ENCODE peak calls at places on chromosomes 6 and 20, in nine cellular contexts. Y is NAMALWA; N is psoas muscle; K is esophagus muscularis mucosa; U is Right ventricle myocardium inferior; R is glutamatergic neuron; L is stimulated activated CD4-positive, alpha-beta T cell treated with anti-CD3 and anti-CD28 coated beads, Interleukin-2, amount 100 ng/mL, for 48 hours; P is fibroblast of mammary gland; H is fibroblast of lung. I is an unnamed sample.

GRCh38 chr6:25035451-25036435 is 100.0 kb upstream of the RIPOR2 start:
- DNase-seq in Y (peak), N (no peak), K (no peak), U (no peak), R (no peak), L (no peak), P (no peak), H (no peak), I (no peak)

GRCh38 chr6:86477510-86478166 is 459.7 kb upstream of the HTR1E start:
- DNase-seq in Y (no peak), N (no peak), K (no peak), U (no peak), R (no peak), L (no peak), P (no peak), H (no peak), I (no peak)

GRCh38 chr6:43616728-43617472 is 12.2 kb downstream of the GTPBP2 start:
- DNase-seq in Y (no peak), N (no peak), K (no peak), U (no peak), R (no peak), L (no peak), P (no peak), H (no peak), I (no peak)

GRCh38 chr20:34316191-34316814 is 13.1 kb upstream of the AHCY start:
- DNase-seq in Y (no peak), N (no peak), K (no peak), U (no peak), R (no peak), L (no peak), P (peak), H (peak), I (no peak)

GRCh38 chr6:1479095-1479494 is 89.7 kb downstream of the FOXF2 start:
- DNase-seq in Y (no peak), N (no peak), K (no peak), U (no peak), R (no peak), L (no peak), P (peak), H (peak), I (no peak)

GRCh38 chr20:38256966-38257365 is 3.6 kb downstream of the KIAA1755 start:
- DNase-seq in Y (no peak), N (no peak), K (no peak), U (no peak), R (no peak), L (no peak), P (no peak), H (no peak), I (no peak)

GRCh38 chr20:11247059-11247630 is 573.3 kb upstream of the JAG1 start:
- DNase-seq in Y (no peak), N (no peak), K (no peak), U (no peak), R (no peak), L (no peak), P (no peak), H (no peak), I (no peak)

GRCh38 chr20:38836991-38837390 is 31.5 kb downstream of the PPP1R16B start:
- DNase-seq in Y (no peak), N (no peak), K (no peak), U (no peak), R (no peak), L (no peak), P (no peak), H (no peak), I (no peak)

GRCh38 chr6:161418458-161418945 is 144.6 kb upstream of the AGPAT4 start:
- DNase-seq in Y (peak), N (no peak), K (no peak), U (no peak), R (no peak), L (peak), P (peak), H (peak), I (no peak)

GRCh38 chr6:116902634-116903033 is 25.6 kb downstream of the RFX6 start:
- DNase-seq in Y (no peak), N (no peak), K (no peak), U (no peak), R (no peak), L (no peak), P (no peak), H (no peak), I (no peak)

GRCh38 chr6:46376562-46376969 is 114.7 kb downstream of the RCAN2 start:
- DNase-seq in Y (peak), N (no peak), K (no peak), U (peak), R (no peak), L (no peak), P (no peak), H (no peak), I (no peak)

GRCh38 chr20:35005463-35005961 is 49.8 kb downstream of the MYH7B start:
- DNase-seq in Y (no peak), N (peak), K (no peak), U (peak), R (no peak), L (no peak), P (no peak), H (no peak), I (no peak)

GRCh38 chr6:39794231-39794630 is 2.1 kb downstream of the DAAM2 start:
- DNase-seq in Y (no peak), N (no peak), K (no peak), U (no peak), R (no peak), L (no peak), P (no peak), H (no peak), I (no peak)

GRCh38 chr20:50151034-50151743 is 2.3 kb downstream of the PEDS1 start:
- DNase-seq in Y (no peak), N (no peak), K (no peak), U (no peak), R (no peak), L (no peak), P (peak), H (no peak), I (no peak)

GRCh38 chr6:161407115-161407514 is 133.3 kb upstream of the AGPAT4 start:
- DNase-seq in Y (no peak), N (no peak), K (no peak), U (no peak), R (no peak), L (no peak), P (peak), H (peak), I (no peak)

GRCh38 chr6:34131326-34132081 is 14.4 kb downstream of the GRM4 start:
- DNase-seq in Y (no peak), N (no peak), K (no peak), U (no peak), R (no peak), L (no peak), P (no peak), H (no peak), I (no peak)

GRCh38 chr20:22070546-22070945 is 365.1 kb downstream of the PAX1 start:
- DNase-seq in Y (no peak), N (peak), K (no peak), U (no peak), R (no peak), L (no peak), P (peak), H (no peak), I (no peak)

GRCh38 chr6:46914279-46914810 is 7.4 kb downstream of the ADGRF5 start:
- DNase-seq in Y (no peak), N (no peak), K (no peak), U (no peak), R (no peak), L (no peak), P (no peak), H (no peak), I (no peak)

GRCh38 chr6:93677297-93677965 is 258.1 kb upstream of the EPHA7 start:
- DNase-seq in Y (no peak), N (no peak), K (no peak), U (no peak), R (no peak), L (no peak), P (no peak), H (no peak), I (no peak)

GRCh38 chr20:32278199-32278643 is 770 bp downstream of the KIF3B start:
- DNase-seq in Y (peak), N (no peak), K (no peak), U (no peak), R (no peak), L (no peak), P (no peak), H (no peak), I (no peak)

GRCh38 chr20:19823216-19823615 is 65.2 kb downstream of the RIN2 start:
- DNase-seq in Y (no peak), N (no peak), K (no peak), U (no peak), R (no peak), L (no peak), P (peak), H (peak), I (no peak)

GRCh38 chr20:56809668-56810067 is 180.6 kb downstream of the TFAP2C start:
- DNase-seq in Y (no peak), N (no peak), K (no peak), U (no peak), R (no peak), L (no peak), P (no peak), H (no peak), I (no peak)

GRCh38 chr20:48187891-48188290 is 402.6 kb upstream of the SULF2 start:
- DNase-seq in Y (no peak), N (no peak), K (no peak), U (no peak), R (no peak), L (no peak), P (no peak), H (no peak), I (no peak)

GRCh38 chr20:63775096-63775978 is 35.8 kb downstream of the SLC2A4RG start:
- DNase-seq in Y (peak), N (peak), K (no peak), U (no peak), R (peak), L (no peak), P (peak), H (peak), I (no peak)

GRCh38 chr6:156955494-156956183 is 178.5 kb downstream of the ARID1B start:
- DNase-seq in Y (no peak), N (peak), K (no peak), U (peak), R (no peak), L (no peak), P (peak), H (no peak), I (no peak)

GRCh38 chr6:43378631-43379030 is 9.2 kb upstream of the ZNF318 start:
- DNase-seq in Y (no peak), N (no peak), K (no peak), U (no peak), R (no peak), L (no peak), P (no peak), H (no peak), I (no peak)

GRCh38 chr20:62069741-62070216 is 4.1 kb upstream of the TAF4 start:
- DNase-seq in Y (no peak), N (no peak), K (no peak), U (no peak), R (no peak), L (no peak), P (peak), H (peak), I (no peak)

GRCh38 chr6:34697544-34697836 is 923 bp upstream of the ILRUN start:
- DNase-seq in Y (no peak), N (no peak), K (no peak), U (no peak), R (no peak), L (no peak), P (no peak), H (no peak), I (no peak)

GRCh38 chr20:31758991-31759390 is 19.9 kb downstream of the TPX2 start:
- DNase-seq in Y (no peak), N (no peak), K (no peak), U (no peak), R (no peak), L (no peak), P (no peak), H (no peak), I (no peak)

GRCh38 chr6:159169557-159170332 is 545 bp downstream of the FNDC1 start:
- DNase-seq in Y (no peak), N (peak), K (no peak), U (no peak), R (peak), L (peak), P (peak), H (peak), I (no peak)

GRCh38 chr6:142913511-142914047 is 31.4 kb downstream of the HIVEP2 start:
- DNase-seq in Y (peak), N (no peak), K (no peak), U (no peak), R (no peak), L (peak), P (no peak), H (no peak), I (peak)